ENCODE peak calls at places on chromosomes 16 and 17, in five cellular contexts. T is stimulated activated CD8-positive, alpha-beta memory T cell treated with anti-CD3 and anti-CD28 coated beads, Interleukin-4, amount 100 ng/mL, for 24 hours; V is HT1080; B is HFF-Myc; R is sigmoid colon. N is an unnamed sample.
A peak's percentile ranks its signal among the peaks of the same experiment; 100 is the strongest.

GRCh38 chr16:69747115-69747514 is 7.6 kb downstream of the NOB1 start:
- DNase-seq in B (no peak), T (no peak), R (no peak), V (no peak), N (no peak)

GRCh38 chr17:27207073-27207511 is 86.8 kb upstream of the WSB1 start:
- DNase-seq in V (peak; percentile 76), R (no peak), B (no peak), T (no peak), N (no peak)

GRCh38 chr17:37713028-37713431 is 31.8 kb downstream of the HNF1B start:
- DNase-seq in V (no peak), R (no peak), T (no peak), B (no peak), N (no peak)

GRCh38 chr17:67238976-67239375 is 6.0 kb downstream of the HELZ start:
- DNase-seq in T (no peak), V (no peak), B (no peak), R (no peak), N (no peak)

GRCh38 chr16:4351880-4352279 is 759 bp upstream of the PAM16 start:
- DNase-seq in B (no peak), T (no peak), V (no peak), R (peak; percentile 61), N (no peak)

GRCh38 chr17:34201767-34202166 is 53.3 kb upstream of the CCL2 start:
- DNase-seq in B (no peak), R (no peak), V (no peak), T (no peak), N (no peak)

GRCh38 chr17:55456307-55457240 is 34.9 kb upstream of the MMD start:
- DNase-seq in B (no peak), R (no peak), V (no peak), T (no peak), N (no peak)

GRCh38 chr17:74218436-74218835 is 5.1 kb downstream of the TTYH2 start:
- DNase-seq in R (no peak), V (no peak), T (no peak), B (no peak), N (no peak)

GRCh38 chr17:33436321-33436720 is 143.2 kb upstream of the ASIC2 start:
- DNase-seq in B (no peak), T (no peak), V (peak; percentile 42), R (no peak), N (no peak)

GRCh38 chr17:78797213-78797612 is 15.1 kb upstream of the CYTH1 start:
- DNase-seq in T (no peak), V (no peak), R (no peak), B (no peak), N (no peak)

GRCh38 chr16:57612494-57612893 is 15.9 kb upstream of the ADGRG1 start:
- DNase-seq in B (no peak), V (no peak), R (peak; percentile 37), T (no peak), N (no peak)

GRCh38 chr17:41065829-41066624 is at the start of gene KRTAP2-4:
- DNase-seq in V (peak; percentile 95), T (no peak), B (peak; percentile 85), R (no peak), N (no peak)